ENCODE peak calls at places on chromosomes 5 and 9, in seven cellular contexts. Y, C, I, M, E, K and T are unnamed samples.

GRCh38 chr5:172280937-172281336 is 2.6 kb downstream of the UBTD2 start:
- DNase-seq in Y (no peak), C (no peak), I (no peak), M (no peak), E (no peak), K (no peak), T (no peak)

GRCh38 chr5:67620386-67621039 is 423.9 kb upstream of the CD180 start:
- DNase-seq in Y (no peak), C (no peak), I (no peak), M (no peak), E (no peak), K (no peak), T (no peak)

GRCh38 chr5:89399553-89399952 is 516.6 kb upstream of the MEF2C start:
- DNase-seq in Y (no peak), C (no peak), I (no peak), M (no peak), E (no peak), K (no peak), T (no peak)

GRCh38 chr5:133705331-133705730 is 93.0 kb upstream of the FSTL4 start:
- DNase-seq in Y (no peak), C (peak), I (peak), M (no peak), E (no peak), K (no peak), T (no peak)

GRCh38 chr9:1871486-1872181 is 143.5 kb upstream of the SMARCA2 start:
- DNase-seq in Y (no peak), C (no peak), I (no peak), M (no peak), E (no peak), K (no peak), T (no peak)

GRCh38 chr5:9977070-9977469 is 272.6 kb downstream of the ATPSCKMT start:
- DNase-seq in Y (no peak), C (no peak), I (no peak), M (no peak), E (no peak), K (no peak), T (no peak)

GRCh38 chr5:26121343-26121742 is 917.0 kb downstream of the CDH9 start:
- DNase-seq in Y (no peak), C (no peak), I (no peak), M (no peak), E (no peak), K (no peak), T (no peak)

GRCh38 chr5:146052780-146053179 is 52.6 kb downstream of the PLAC8L1 start:
- DNase-seq in Y (no peak), C (no peak), I (no peak), M (no peak), E (no peak), K (no peak), T (no peak)

GRCh38 chr9:83032065-83032625 is 30.8 kb downstream of the RASEF start:
- DNase-seq in Y (no peak), C (no peak), I (no peak), M (no peak), E (no peak), K (no peak), T (peak)

GRCh38 chr5:76402251-76402879 is 720 bp upstream of the IQGAP2 start:
- DNase-seq in Y (peak), C (peak), I (no peak), M (peak), E (no peak), K (peak), T (no peak)

GRCh38 chr9:132026932-132027585 is 52.6 kb downstream of the MED27 start:
- DNase-seq in Y (no peak), C (no peak), I (no peak), M (no peak), E (no peak), K (no peak), T (no peak)

GRCh38 chr5:177458912-177459350 is 12.3 kb downstream of the PRR7 start:
- DNase-seq in Y (no peak), C (no peak), I (peak), M (no peak), E (no peak), K (no peak), T (no peak)

GRCh38 chr9:469672-470040 is 255.0 kb downstream of the DOCK8 start:
- DNase-seq in Y (peak), C (peak), I (peak), M (peak), E (no peak), K (peak), T (no peak)

GRCh38 chr5:132246806-132247205 is 10.7 kb upstream of the PDLIM4 start:
- DNase-seq in Y (no peak), C (no peak), I (no peak), M (no peak), E (no peak), K (no peak), T (no peak)

GRCh38 chr9:76662476-76663281 is 101.6 kb upstream of the PCA3 start:
- DNase-seq in Y (no peak), C (no peak), I (no peak), M (no peak), E (no peak), K (no peak), T (no peak)

GRCh38 chr5:138918680-138919079 is 43.5 kb upstream of the LRRTM2 start:
- DNase-seq in Y (no peak), C (no peak), I (no peak), M (no peak), E (no peak), K (no peak), T (no peak)

GRCh38 chr5:16018970-16019369 is 160.6 kb downstream of the MARCHF11 start:
- DNase-seq in Y (no peak), C (no peak), I (no peak), M (no peak), E (no peak), K (no peak), T (no peak)

GRCh38 chr9:125423964-125424363 is 162.3 kb downstream of the GAPVD1 start:
- DNase-seq in Y (no peak), C (no peak), I (no peak), M (no peak), E (no peak), K (no peak), T (no peak)

GRCh38 chr5:132099073-132099748 is 25.6 kb downstream of the CSF2 start:
- DNase-seq in Y (no peak), C (no peak), I (no peak), M (no peak), E (no peak), K (no peak), T (no peak)

GRCh38 chr9:22343218-22343611 is 103.4 kb upstream of the DMRTA1 start:
- DNase-seq in Y (no peak), C (no peak), I (no peak), M (no peak), E (no peak), K (no peak), T (no peak)

GRCh38 chr5:23451156-23451555 is 56.3 kb upstream of the PRDM9 start:
- DNase-seq in Y (no peak), C (no peak), I (no peak), M (no peak), E (no peak), K (no peak), T (no peak)

GRCh38 chr5:63055421-63055820 is 476.8 kb downstream of the LRRC70 start:
- DNase-seq in Y (no peak), C (no peak), I (no peak), M (no peak), E (no peak), K (no peak), T (no peak)

GRCh38 chr9:34254966-34255825 is 73.9 kb downstream of the KIF24 start:
- DNase-seq in Y (no peak), C (no peak), I (peak), M (no peak), E (no peak), K (no peak), T (no peak)

GRCh38 chr9:114286146-114286679 is 36.7 kb upstream of the ORM1 start:
- DNase-seq in Y (no peak), C (peak), I (peak), M (no peak), E (no peak), K (no peak), T (no peak)

GRCh38 chr5:82151217-82151616 is 126.9 kb downstream of the RPS23 start:
- DNase-seq in Y (no peak), C (no peak), I (no peak), M (no peak), E (no peak), K (no peak), T (no peak)

GRCh38 chr5:82356808-82357671 is 78.9 kb upstream of the RPS23 start:
- DNase-seq in Y (peak), C (no peak), I (peak), M (no peak), E (peak), K (no peak), T (peak)

GRCh38 chr9:33868430-33869000 is 51.6 kb downstream of the UBE2R2 start:
- DNase-seq in Y (no peak), C (no peak), I (no peak), M (no peak), E (no peak), K (no peak), T (no peak)

GRCh38 chr9:95649801-95650213 is 133.0 kb upstream of the PTCH1 start:
- DNase-seq in Y (no peak), C (no peak), I (no peak), M (no peak), E (no peak), K (no peak), T (no peak)

GRCh38 chr9:135346438-135347050 is 133.0 kb upstream of the PPP1R26 start:
- DNase-seq in Y (no peak), C (no peak), I (no peak), M (no peak), E (no peak), K (no peak), T (no peak)

GRCh38 chr9:95807326-95807947 is 68.1 kb upstream of the ERCC6L2 start:
- DNase-seq in Y (no peak), C (no peak), I (peak), M (no peak), E (no peak), K (no peak), T (no peak)

GRCh38 chr9:79570449-79571308 is 1.1 kb upstream of the TLE4 start:
- DNase-seq in Y (peak), C (peak), I (peak), M (peak), E (no peak), K (no peak), T (peak)

GRCh38 chr5:141630570-141631140 is 6.0 kb downstream of the HDAC3 start:
- DNase-seq in Y (no peak), C (no peak), I (no peak), M (no peak), E (no peak), K (no peak), T (no peak)
- TF ChIP-seq POLR2A in Y (no peak), C (no peak), I (no peak), M (no peak), E (no peak), K (no peak), T (no peak)

GRCh38 chr5:34736445-34737119 is 80.5 kb downstream of the RAI14 start:
- DNase-seq in Y (no peak), C (no peak), I (no peak), M (no peak), E (peak), K (no peak), T (no peak)

GRCh38 chr5:34738381-34738780 is 82.3 kb downstream of the RAI14 start:
- DNase-seq in Y (no peak), C (no peak), I (no peak), M (no peak), E (no peak), K (no peak), T (no peak)

GRCh38 chr5:34734321-34734720 is 78.2 kb downstream of the RAI14 start:
- DNase-seq in Y (no peak), C (no peak), I (no peak), M (no peak), E (no peak), K (no peak), T (no peak)

GRCh38 chr5:34731435-34732232 is 75.5 kb downstream of the RAI14 start:
- DNase-seq in Y (no peak), C (no peak), I (no peak), M (no peak), E (no peak), K (no peak), T (no peak)

DNA sequence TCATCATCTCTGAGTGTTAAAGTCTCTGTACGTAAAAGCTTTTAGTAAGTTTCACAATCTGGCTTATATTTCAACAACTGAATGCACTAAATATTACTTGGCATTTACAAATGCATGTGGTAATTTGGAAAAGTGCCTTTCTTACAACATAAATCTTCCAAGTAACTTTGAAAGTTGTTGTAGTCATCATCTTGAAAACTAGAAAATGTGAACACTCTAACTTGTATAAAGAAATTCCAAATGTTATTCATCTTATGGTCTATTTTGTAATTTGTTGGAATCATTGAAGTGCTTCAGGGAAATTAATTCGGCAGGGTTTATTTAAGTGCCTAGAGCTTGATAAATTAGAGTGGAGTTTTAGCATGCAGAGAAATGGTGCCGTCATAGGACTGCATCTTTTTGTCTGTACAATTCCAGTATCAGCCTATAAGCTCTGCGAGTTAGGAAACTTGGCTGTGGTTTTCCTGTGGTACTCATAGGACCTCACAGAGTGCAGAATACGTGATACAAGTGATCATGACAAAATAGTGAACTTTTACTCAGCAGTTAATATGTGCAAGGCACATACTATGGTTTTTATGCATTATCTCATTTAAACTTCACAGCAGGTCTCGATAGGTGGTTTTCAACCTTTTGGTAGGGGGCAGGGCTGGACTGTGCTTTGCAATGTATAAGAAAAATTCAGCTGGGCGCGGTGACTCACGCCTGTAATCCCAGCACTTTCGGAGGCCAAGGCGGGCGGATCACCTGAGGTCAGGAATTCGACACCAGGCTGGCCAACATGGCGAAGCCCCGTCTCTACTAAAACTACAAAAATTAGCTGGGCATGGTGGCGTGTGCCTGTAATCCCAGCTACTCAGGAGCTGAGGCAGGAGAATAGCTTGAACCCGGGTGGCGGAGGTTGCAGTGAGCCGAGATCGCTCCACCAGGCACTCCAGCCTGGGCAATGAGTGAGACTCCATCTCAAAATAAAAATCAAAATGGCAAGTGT is 79.6 kb downstream of the RAI14 start:
- DNase-seq in Y (no peak), C (no peak), I (no peak), M (no peak), E (no peak), K (no peak), T (no peak)
- TF ChIP-seq POLR2AphosphoS5 in Y (no peak), C (no peak), I (peak), M (no peak), E (no peak), K (no peak), T (no peak)

DNA sequence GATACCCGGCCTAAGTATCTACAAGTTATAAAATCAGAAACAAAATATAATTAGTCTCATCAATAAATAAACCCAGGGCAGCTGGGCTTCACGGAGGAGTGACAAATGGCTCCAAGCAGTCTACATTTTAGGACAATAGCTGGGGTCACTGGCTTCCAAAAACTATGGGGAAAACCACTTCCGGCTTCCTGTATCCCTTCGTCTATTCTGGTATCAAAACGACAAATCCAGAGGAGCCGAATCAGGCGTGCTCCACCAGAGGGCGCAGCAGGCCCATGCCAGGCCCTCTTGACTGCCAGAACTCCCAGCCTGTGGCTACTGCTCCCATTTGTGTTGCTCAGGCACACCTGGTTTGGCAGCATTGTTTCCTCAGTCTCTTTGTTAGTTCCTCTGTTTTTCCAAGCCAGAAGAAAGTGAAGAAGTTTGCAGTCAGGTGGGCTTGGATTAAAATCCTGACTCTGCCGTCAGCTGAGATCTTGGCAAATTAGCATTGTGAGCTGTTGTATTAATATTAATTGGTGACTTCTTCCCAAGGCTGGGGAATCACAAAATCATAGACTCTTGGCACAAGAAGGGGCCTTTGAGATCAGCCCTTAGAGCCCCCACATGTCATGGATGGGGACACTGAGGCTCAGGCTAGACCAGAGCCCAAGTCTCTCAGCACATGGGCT is 11.6 kb upstream of the RAB14 start:
- DNase-seq in Y (peak), C (peak), I (peak), M (no peak), E (peak), K (peak), T (peak)
- TF ChIP-seq POLR2A in Y (no peak), C (no peak), I (no peak), M (no peak), E (no peak), K (no peak), T (no peak)

DNA sequence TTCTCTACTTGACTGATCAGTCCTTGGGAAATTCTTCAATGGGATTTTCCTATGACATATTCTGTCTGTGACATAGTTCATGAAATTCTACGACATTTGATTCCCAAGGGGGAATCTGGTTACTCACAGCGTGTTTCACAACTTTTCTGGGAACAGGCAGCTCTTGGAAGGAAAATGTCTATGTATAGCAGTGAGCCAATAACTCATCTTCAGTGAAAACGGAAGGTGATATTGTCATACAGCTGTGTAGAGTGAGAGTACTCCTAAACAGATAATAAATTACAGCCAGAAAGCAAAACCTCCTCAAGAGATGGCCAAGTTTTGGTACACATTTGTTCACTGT is 91.4 kb downstream of the C9orf152 start:
- DNase-seq in Y (no peak), C (no peak), I (no peak), M (no peak), E (no peak), K (no peak), T (no peak)
- TF ChIP-seq POLR2AphosphoS5 in Y (no peak), C (no peak), I (peak), M (no peak), E (no peak), K (no peak), T (peak)